ENCODE peak calls at places on chromosomes 3 and 15, in five cellular contexts. L is trophoblast cell, J is IMR-90, U is mesenchymal stem cell, O is mesendoderm. A is an unnamed sample.

GRCh38 chr15:58467121-58467721 is 35.4 kb downstream of the LIPC start:
- DNase-seq in U (no peak), L (no peak), J (no peak), O (no peak), A (no peak)

GRCh38 chr3:101729586-101729985 is 5.2 kb downstream of the CEP97 start:
- DNase-seq in L (peak; percentile 66), O (no peak), U (no peak), J (no peak), A (no peak)

GRCh38 chr15:58139631-58140522 is 1.7 kb downstream of the AQP9 start:
- DNase-seq in U (no peak), O (no peak), L (no peak), J (no peak), A (no peak)

GRCh38 chr3:9883676-9884554 is 3.9 kb upstream of the CIDEC start:
- DNase-seq in U (peak; percentile 80), L (no peak), O (peak; percentile 41), J (peak; percentile 27), A (no peak)

GRCh38 chr3:1600206-1600605 is 498.5 kb upstream of the CNTN4 start:
- DNase-seq in J (no peak), U (no peak), L (no peak), O (no peak), A (no peak)

GRCh38 chr3:67719333-67719732 is 64.9 kb upstream of the SUCLG2 start:
- DNase-seq in U (peak; percentile 9), L (no peak), O (no peak), J (peak; percentile 51), A (no peak)

GRCh38 chr15:70324001-70324974 is 226.6 kb upstream of the TLE3 start:
- DNase-seq in J (peak; percentile 30), L (peak; percentile 97), O (peak; percentile 56), U (no peak), A (no peak)

GRCh38 chr15:51751687-51752683 is 588 bp downstream of the TMOD2 start:
- DNase-seq in O (peak; percentile 63), L (no peak), J (peak; percentile 34), U (peak; percentile 56), A (peak; percentile 29)

GRCh38 chr3:114033721-114034120 is 22.6 kb downstream of the CCDC191 start:
- DNase-seq in L (no peak), J (no peak), O (no peak), U (no peak), A (no peak)

GRCh38 chr3:18070231-18070630 is 327.8 kb upstream of the TBC1D5 start:
- DNase-seq in U (no peak), J (no peak), L (no peak), O (no peak), A (no peak)

GRCh38 chr3:2354702-2355101 is 256.0 kb downstream of the CNTN4 start:
- DNase-seq in J (no peak), O (peak; percentile 93), L (peak; percentile 21), U (peak; percentile 89), A (peak; percentile 18)

GRCh38 chr3:113268306-113268705 is 56.9 kb downstream of the BOC start:
- DNase-seq in J (no peak), O (no peak), U (no peak), L (no peak), A (no peak)

GRCh38 chr3:37646865-37647264 is 214.8 kb upstream of the CTDSPL start:
- DNase-seq in O (no peak), U (no peak), J (no peak), L (no peak), A (no peak)

GRCh38 chr3:45575491-45575923 is 19.0 kb upstream of the LIMD1 start:
- DNase-seq in J (no peak), O (peak; percentile 54), L (no peak), U (no peak), A (no peak)

GRCh38 chr15:58037902-58038301 is 27.6 kb downstream of the ALDH1A2 start:
- DNase-seq in L (no peak), J (no peak), U (no peak), O (no peak), A (no peak)

GRCh38 chr15:71050461-71050860 is 64.8 kb upstream of the THSD4 start:
- DNase-seq in J (no peak), O (no peak), U (no peak), L (no peak), A (no peak)

GRCh38 chr3:88219138-88219792 is 69.5 kb downstream of the C3orf38 start:
- DNase-seq in U (peak; percentile 59), J (peak; percentile 49), L (no peak), O (peak; percentile 91), A (peak; percentile 64)

GRCh38 chr3:45631486-45631885 is 36.9 kb downstream of the LIMD1 start:
- DNase-seq in U (no peak), J (no peak), L (no peak), O (no peak), A (no peak)

GRCh38 chr3:10609134-10609533 is 103.7 kb upstream of the ATP2B2 start:
- DNase-seq in J (no peak), O (no peak), U (no peak), L (no peak), A (no peak)

GRCh38 chr3:88203537-88204143 is 53.9 kb downstream of the C3orf38 start:
- DNase-seq in O (peak; percentile 68), J (peak; percentile 67), L (peak; percentile 48), U (peak; percentile 70), A (peak; percentile 63)

GRCh38 chr3:97684490-97684889 is 80.1 kb upstream of the ARL6 start:
- DNase-seq in L (no peak), U (no peak), J (no peak), O (no peak), A (no peak)

GRCh38 chr15:50109086-50109987 is 9.7 kb downstream of the ATP8B4 start:
- DNase-seq in O (no peak), L (no peak), U (no peak), J (peak; percentile 35), A (no peak)

GRCh38 chr15:71219646-71220045 is 104.4 kb downstream of the THSD4 start:
- DNase-seq in L (no peak), J (peak; percentile 94), O (no peak), U (peak; percentile 94), A (no peak)

GRCh38 chr3:112894258-112894657 is 47.6 kb upstream of the CD200R1L start:
- DNase-seq in L (no peak), J (peak; percentile 63), U (peak; percentile 9), O (peak; percentile 81), A (no peak)

GRCh38 chr15:64149424-64150235 is 1.9 kb upstream of the SNX22 start:
- DNase-seq in L (no peak), U (peak; percentile 8), O (peak; percentile 81), J (no peak), A (no peak)

DNA sequence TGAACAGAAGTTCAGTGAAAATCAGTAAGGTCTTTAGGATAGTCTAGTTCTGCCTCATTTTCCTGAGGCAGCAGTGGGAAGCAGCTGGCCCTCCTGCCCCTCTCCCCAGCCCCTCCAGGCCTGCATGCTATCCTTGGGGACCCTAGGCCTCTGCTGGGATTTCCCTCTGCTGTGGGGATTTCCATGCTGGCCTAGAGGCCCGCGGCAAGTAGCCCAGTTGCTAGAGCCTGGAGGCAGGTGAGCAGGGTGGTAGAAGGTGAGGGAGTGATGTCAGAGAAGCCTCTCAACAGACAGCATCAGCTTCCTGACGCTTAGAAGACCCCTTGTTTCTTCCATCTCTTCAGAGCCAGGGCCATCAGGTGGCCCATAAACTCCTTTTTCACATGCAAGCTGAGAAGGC is 305.8 kb upstream of the THBS1 start:
- DNase-seq in U (no peak), J (no peak), L (no peak), O (no peak), A (no peak)
- H4K8ac ChIP-seq in U (no peak overlapping the region), J (peak overlapping the region; percentile 63), L (no peak overlapping the region), O (no peak overlapping the region), A (no peak overlapping the region)

DNA sequence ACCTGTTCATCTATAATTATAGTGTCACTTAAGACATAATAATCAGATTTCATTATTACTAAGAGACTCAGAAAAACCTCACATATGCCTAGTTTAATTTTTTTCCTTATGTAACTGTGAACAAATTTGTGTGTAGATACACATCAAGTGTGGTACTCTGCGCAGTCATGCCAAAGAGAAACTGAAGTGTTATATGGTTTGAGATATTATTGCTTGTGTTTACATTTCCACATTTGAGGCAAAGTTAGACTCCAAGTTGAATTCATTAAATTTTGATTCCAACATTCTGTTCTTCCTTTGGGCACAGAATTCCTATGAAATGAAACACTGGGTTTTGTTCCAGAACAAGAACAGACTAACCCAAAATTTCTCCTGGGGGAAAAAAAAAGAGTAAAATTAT is 2.2 kb downstream of the MBNL1 start:
- DNase-seq in L (no peak), U (no peak), O (no peak), J (no peak), A (no peak)
- H3K9ac ChIP-seq in L (no peak overlapping the region), U (peak overlapping the region; percentile 97), O (no peak overlapping the region), J (peak overlapping the region; percentile 99), A (no peak overlapping the region)

GRCh38 chr3:43997788-43998373 is 243.8 kb upstream of the TOPAZ1 start:
- DNase-seq in U (no peak), J (no peak), L (no peak), O (peak; percentile 52), A (no peak)

GRCh38 chr3:43995078-43995928 is 246.4 kb upstream of the TOPAZ1 start:
- DNase-seq in L (no peak), U (peak; percentile 5), J (no peak), O (peak; percentile 44), A (peak; percentile 37)

GRCh38 chr3:43996379-43997301 is 245.0 kb upstream of the TOPAZ1 start:
- DNase-seq in J (no peak), U (peak; percentile 20), O (peak; percentile 78), L (no peak), A (peak; percentile 41)

GRCh38 chr3:43994594-43995077 is 247.1 kb upstream of the TOPAZ1 start:
- DNase-seq in J (no peak), U (no peak), O (peak; percentile 8), L (no peak), A (no peak)

DNA sequence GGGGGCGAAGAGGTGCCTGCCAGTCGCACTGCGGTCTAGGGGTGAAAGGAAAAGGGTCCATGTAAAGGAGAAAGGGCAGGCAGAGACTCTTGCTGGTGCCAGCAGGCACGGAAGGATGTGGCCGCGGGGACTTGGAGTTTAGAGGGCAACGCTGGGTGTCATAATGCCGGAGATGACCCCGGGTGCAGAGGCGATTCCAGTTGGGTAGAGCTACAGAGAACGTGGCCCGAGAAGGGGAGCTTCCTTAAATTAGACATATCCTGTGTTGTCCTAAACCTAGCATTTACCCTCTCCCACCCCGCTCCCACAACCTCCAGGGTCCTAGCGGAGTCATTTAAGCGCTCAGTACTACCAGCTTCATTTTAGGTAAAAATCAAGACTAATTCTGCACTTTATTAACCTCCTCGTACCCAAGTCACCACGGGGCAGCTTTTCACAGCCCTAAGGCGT is 245.7 kb upstream of the TOPAZ1 start:
- DNase-seq in O (no peak), U (no peak), J (no peak), L (no peak), A (no peak)
- H3K4me3 ChIP-seq in O (peak overlapping the region; percentile 9), U (peak overlapping the region; percentile 61), J (no peak overlapping the region), L (no peak overlapping the region), A (no peak overlapping the region)

DNA sequence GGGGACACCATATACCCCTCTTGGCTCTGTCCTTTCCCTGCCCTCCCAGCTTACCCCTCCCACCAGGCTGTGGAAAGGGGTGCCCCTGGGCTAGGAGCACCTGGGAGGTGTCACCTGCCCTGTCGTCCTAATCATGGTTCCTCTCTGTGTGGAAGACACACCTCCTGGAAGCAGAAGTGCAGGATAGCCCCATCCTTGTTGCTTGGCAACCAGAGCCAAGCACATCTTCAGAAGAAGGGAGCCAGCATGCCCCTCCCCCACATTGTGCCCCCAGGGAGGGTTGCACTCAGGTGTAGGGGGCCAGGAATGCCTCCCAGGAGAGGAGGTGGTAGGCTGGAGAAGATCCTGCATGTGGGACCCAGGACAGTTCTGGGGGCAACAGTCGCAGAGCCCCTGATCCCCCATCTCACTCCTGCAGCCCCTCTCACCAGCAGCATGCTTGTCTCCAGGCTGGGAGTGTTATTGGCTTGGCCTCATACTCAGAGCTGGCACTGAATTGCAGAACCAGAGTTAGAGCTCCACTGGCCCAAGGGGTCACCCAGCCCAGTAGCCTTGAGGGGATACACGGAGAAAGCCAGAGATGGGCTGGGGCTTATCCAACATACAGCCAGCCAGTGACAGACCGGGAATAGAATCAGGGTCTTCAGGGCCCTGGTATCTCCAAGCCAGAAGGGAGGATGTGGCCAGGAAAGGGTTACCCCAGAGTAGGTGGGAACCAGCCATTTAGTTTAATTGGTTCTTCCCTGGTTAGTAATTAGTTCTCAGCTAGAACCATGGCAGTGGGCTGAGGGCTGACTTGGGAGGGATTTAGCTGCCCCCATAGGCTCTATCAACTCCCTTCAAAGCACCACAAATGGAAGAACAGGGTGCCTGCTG is 8.4 kb downstream of the RAB6B start:
- DNase-seq in L (no peak), J (no peak), O (peak; percentile 34), U (no peak), A (no peak)
- H4K8ac ChIP-seq in L (no peak overlapping the region), J (no peak overlapping the region), O (no peak overlapping the region), U (no peak overlapping the region), A (no peak overlapping the region)